ENCODE peak calls at places on chromosomes 4 and X, in four cellular contexts. E is AG08395; R is NCI-H1105; Q is activated CD4-positive, alpha-beta T cell treated with anti-CD3 and anti-CD28 coated beads, Interleukin-2, amount 50 U/mL, for 1 hour. Y is an unnamed sample.

GRCh38 chr4:142356797-142357196 is 489.3 kb downstream of the INPP4B start:
- DNase-seq in E (no peak), R (no peak), Q (no peak), Y (no peak)

GRCh38 chr4:177322156-177322685 is 12.5 kb downstream of the NEIL3 start:
- DNase-seq in E (no peak), R (no peak), Q (no peak), Y (no peak)

GRCh38 chr4:4677825-4678522 is 136.1 kb upstream of the STX18 start:
- DNase-seq in E (peak), R (no peak), Q (no peak), Y (no peak)

GRCh38 chrX:97290199-97290598 is 406.5 kb downstream of the RPA4 start:
- DNase-seq in E (no peak), R (no peak), Q (no peak), Y (no peak)

GRCh38 chrX:81120936-81121351 is 80.8 kb downstream of the HMGN5 start:
- DNase-seq in E (peak), R (no peak), Q (peak), Y (peak)

GRCh38 chr4:95552942-95553550 is 4.3 kb upstream of the UNC5C start:
- DNase-seq in E (no peak), R (no peak), Q (no peak), Y (no peak)

GRCh38 chr4:158051401-158052235 is 121.2 kb downstream of the GASK1B start:
- DNase-seq in E (peak), R (no peak), Q (no peak), Y (no peak)

GRCh38 chr4:130359537-130359936 is 1263.6 kb downstream of the C4orf33 start:
- DNase-seq in E (peak), R (no peak), Q (no peak), Y (no peak)

GRCh38 chr4:176838611-176839411 is 46.1 kb upstream of the VEGFC start:
- DNase-seq in E (peak), R (no peak), Q (no peak), Y (no peak)

GRCh38 chr4:40020221-40020620 is 36.4 kb upstream of the N4BP2 start:
- DNase-seq in E (no peak), R (no peak), Q (no peak), Y (no peak)

GRCh38 chr4:139191373-139191772 is 14.4 kb upstream of the ELF2 start:
- DNase-seq in E (peak), R (no peak), Q (no peak), Y (no peak)

GRCh38 chrX:1451251-1451675 is 1.4 kb downstream of the ASMTL start:
- DNase-seq in E (no peak), R (no peak), Q (no peak), Y (no peak)

GRCh38 chr4:114423582-114423981 is 175.0 kb upstream of the UGT8 start:
- DNase-seq in E (no peak), R (no peak), Q (no peak), Y (no peak)

GRCh38 chr4:145541266-145541770 is 59.7 kb downstream of the SMAD1 start:
- DNase-seq in E (no peak), R (no peak), Q (no peak), Y (no peak)

GRCh38 chr4:120692964-120693363 is 229.6 kb downstream of the PRDM5 start:
- DNase-seq in E (peak), R (no peak), Q (no peak), Y (no peak)

GRCh38 chrX:150680974-150681373 is 12.2 kb upstream of the MTMR1 start:
- DNase-seq in E (no peak), R (peak), Q (no peak), Y (no peak)

GRCh38 chr4:14294611-14295010 is 667.1 kb upstream of the BOD1L1 start:
- DNase-seq in E (peak), R (no peak), Q (no peak), Y (no peak)

GRCh38 chrX:81195712-81196111 is 6.0 kb downstream of the HMGN5 start:
- DNase-seq in E (peak), R (peak), Q (peak), Y (peak)

GRCh38 chrX:15158736-15159406 is 111.0 kb downstream of the ASB9 start:
- DNase-seq in E (peak), R (no peak), Q (no peak), Y (peak)

GRCh38 chr4:23909671-23910070 is 19.8 kb upstream of the PPARGC1A start:
- DNase-seq in E (no peak), R (no peak), Q (no peak), Y (no peak)

GRCh38 chr4:140943486-140943885 is 187.3 kb upstream of the TBC1D9 start:
- DNase-seq in E (peak), R (no peak), Q (no peak), Y (no peak)

GRCh38 chr4:53315300-53315699 is 50.6 kb downstream of the SCFD2 start:
- DNase-seq in E (no peak), R (no peak), Q (no peak), Y (no peak)

GRCh38 chr4:11535333-11535732 is 106.6 kb upstream of the HS3ST1 start:
- DNase-seq in E (no peak), R (no peak), Q (no peak), Y (no peak)

GRCh38 chrX:41556958-41557357 is 109.8 kb downstream of the NYX start:
- DNase-seq in E (no peak), R (no peak), Q (no peak), Y (peak)

GRCh38 chr4:128825226-128825625 is 15.7 kb downstream of the JADE1 start:
- DNase-seq in E (no peak), R (no peak), Q (no peak), Y (no peak)

GRCh38 chr4:109434007-109434792 is 585 bp downstream of the SEC24B start:
- DNase-seq in E (peak), R (no peak), Q (no peak), Y (peak)

GRCh38 chr4:74656596-74656995 is 137.7 kb downstream of the BTC start:
- DNase-seq in E (no peak), R (no peak), Q (no peak), Y (no peak)

GRCh38 chr4:90061881-90062280 is 65.3 kb upstream of the CCSER1 start:
- DNase-seq in E (no peak), R (no peak), Q (no peak), Y (no peak)

GRCh38 chr4:87677731-87678130 is 27.7 kb downstream of the DMP1 start:
- DNase-seq in E (no peak), R (no peak), Q (no peak), Y (no peak)

GRCh38 chrX:13933352-13933751 is 96.3 kb downstream of the GEMIN8 start:
- DNase-seq in E (no peak), R (no peak), Q (no peak), Y (no peak)

GRCh38 chr4:7662507-7662846 is 227.7 kb upstream of the PSAPL1 start:
- DNase-seq in E (no peak), R (no peak), Q (no peak), Y (no peak)

Y was measured in central memory CD4-positive, alpha-beta T cell.